ENCODE peak calls at places on chromosomes 6 and 20, in eight cellular contexts. X, C, V, H, B, S, W and O are unnamed samples.

GRCh38 chr20:41081276-41081814 is 52.7 kb downstream of the TOP1 start:
- DNase-seq in H (no peak), B (no peak), C (no peak), V (no peak), X (no peak), S (no peak), W (peak; percentile 51), O (no peak)

GRCh38 chr20:362271-363254 is 15.7 kb downstream of the NRSN2 start:
- DNase-seq in V (peak; percentile 61), B (no peak), C (peak; percentile 24), X (peak; percentile 77), H (peak; percentile 74), W (no peak), S (peak; percentile 85), O (peak; percentile 89)

GRCh38 chr6:16623733-16624132 is 137.5 kb downstream of the ATXN1 start:
- DNase-seq in W (no peak), S (no peak), C (no peak), B (no peak), V (no peak), X (no peak), H (no peak), O (peak; percentile 6)

GRCh38 chr6:75815756-75816155 is 66.7 kb downstream of the MYO6 start:
- DNase-seq in X (no peak), W (no peak), S (no peak), C (no peak), H (no peak), V (no peak), B (no peak), O (no peak)

GRCh38 chr6:44955145-44955544 is 373.0 kb upstream of the RUNX2 start:
- DNase-seq in S (no peak), X (no peak), V (no peak), W (no peak), C (no peak), H (no peak), B (no peak), O (no peak)

GRCh38 chr6:28802417-28803336 is 121.1 kb downstream of the TRIM27 start:
- DNase-seq in C (no peak), S (no peak), H (no peak), W (peak; percentile 45), B (no peak), V (peak; percentile 92), X (no peak), O (peak; percentile 68)

GRCh38 chr6:11575408-11576033 is 38.0 kb downstream of the TMEM170B start:
- DNase-seq in V (peak; percentile 85), W (peak; percentile 64), H (peak; percentile 77), C (no peak), S (no peak), B (peak; percentile 74), X (peak; percentile 50), O (peak; percentile 86)

GRCh38 chr6:148467926-148468325 is 125.3 kb downstream of the SASH1 start:
- DNase-seq in H (no peak), X (no peak), B (no peak), S (no peak), W (no peak), V (no peak), C (no peak), O (no peak)

GRCh38 chr6:131574133-131574532 is 1.1 kb downstream of the ARG1 start:
- DNase-seq in V (no peak), C (no peak), X (no peak), H (no peak), B (no peak), W (no peak), S (no peak), O (no peak)

GRCh38 chr20:44074252-44075151 is 112.5 kb downstream of the JPH2 start:
- DNase-seq in C (no peak), W (peak; percentile 63), H (no peak), B (no peak), S (peak; percentile 68), V (no peak), X (peak; percentile 43), O (peak; percentile 72)

GRCh38 chr6:109059591-109060021 is 35.0 kb downstream of the SESN1 start:
- DNase-seq in W (no peak), X (no peak), C (no peak), S (no peak), H (peak; percentile 49), V (no peak), B (no peak), O (peak; percentile 71)

GRCh38 chr6:110068592-110068967 is 90.5 kb downstream of the GPR6 start:
- DNase-seq in C (no peak), B (no peak), X (no peak), V (no peak), W (no peak), H (no peak), S (no peak), O (no peak)

GRCh38 chr6:138176652-138177232 is 15.0 kb downstream of the ARFGEF3 start:
- DNase-seq in B (no peak), V (no peak), S (no peak), X (no peak), W (no peak), C (no peak), H (no peak), O (no peak)

GRCh38 chr20:62430871-62431447 is 3.6 kb upstream of the RBBP8NL start:
- DNase-seq in C (no peak), V (no peak), X (no peak), W (no peak), H (peak; percentile 54), S (no peak), B (no peak), O (no peak)

GRCh38 chr20:62428396-62429160 is 1.2 kb upstream of the RBBP8NL start:
- DNase-seq in B (no peak), H (no peak), S (no peak), X (no peak), C (no peak), W (no peak), V (no peak), O (no peak)

GRCh38 chr20:62428008-62428384 is 657 bp upstream of the RBBP8NL start:
- DNase-seq in S (no peak), B (no peak), W (no peak), C (no peak), H (peak; percentile 44), V (no peak), X (no peak), O (no peak)

GRCh38 chr20:62430311-62430853 is 3.0 kb upstream of the RBBP8NL start:
- DNase-seq in C (no peak), H (peak; percentile 64), X (no peak), V (no peak), S (no peak), W (no peak), B (no peak), O (no peak)

GRCh38 chr20:62429455-62430310 is 2.3 kb upstream of the RBBP8NL start:
- DNase-seq in V (no peak), B (no peak), X (no peak), H (no peak), W (no peak), C (no peak), S (no peak), O (no peak)
- H3K27me3 ChIP-seq in V (no peaks in the 10 kb centered on the region), B (peaks cover 4% of the 10 kb centered on the region), X (peaks cover 72% of the 10 kb centered on the region), H (no peaks in the 10 kb centered on the region), W (peaks cover 12% of the 10 kb centered on the region), C (no peaks in the 10 kb centered on the region), S (peaks cover 24% of the 10 kb centered on the region), O (peaks cover 3% of the 10 kb centered on the region)

GRCh38 chr20:57327820-57328219 is 1.8 kb upstream of the SPO11 start:
- DNase-seq in W (no peak), H (no peak), V (no peak), X (no peak), B (no peak), C (no peak), S (no peak), O (no peak)

GRCh38 chr20:57330998-57331397 is 1.4 kb downstream of the SPO11 start:
- DNase-seq in B (no peak), X (no peak), S (no peak), H (no peak), C (no peak), V (no peak), W (no peak), O (no peak)

GRCh38 chr20:57332105-57333089 is 2.8 kb downstream of the SPO11 start:
- DNase-seq in X (no peak), S (no peak), C (no peak), B (no peak), V (no peak), H (no peak), W (no peak), O (peak; percentile 40)

GRCh38 chr20:57326667-57327455 is 2.7 kb upstream of the SPO11 start:
- DNase-seq in S (no peak), V (peak; percentile 81), H (peak; percentile 37), W (no peak), C (no peak), X (no peak), B (no peak), O (peak; percentile 93)

GRCh38 chr20:57329608-57330221 is at the start of gene SPO11:
- DNase-seq in V (peak; percentile 45), W (no peak), C (no peak), H (no peak), S (no peak), X (no peak), B (no peak), O (no peak)
- H3K27me3 ChIP-seq in V (no peaks in the 10 kb centered on the region), W (peaks cover 19% of the 10 kb centered on the region), C (no peaks in the 10 kb centered on the region), H (peaks cover 1% of the 10 kb centered on the region), S (peaks cover 70% of the 10 kb centered on the region), X (peaks cover 12% of the 10 kb centered on the region), B (peaks cover 1% of the 10 kb centered on the region), O (no peaks in the 10 kb centered on the region)

DNA sequence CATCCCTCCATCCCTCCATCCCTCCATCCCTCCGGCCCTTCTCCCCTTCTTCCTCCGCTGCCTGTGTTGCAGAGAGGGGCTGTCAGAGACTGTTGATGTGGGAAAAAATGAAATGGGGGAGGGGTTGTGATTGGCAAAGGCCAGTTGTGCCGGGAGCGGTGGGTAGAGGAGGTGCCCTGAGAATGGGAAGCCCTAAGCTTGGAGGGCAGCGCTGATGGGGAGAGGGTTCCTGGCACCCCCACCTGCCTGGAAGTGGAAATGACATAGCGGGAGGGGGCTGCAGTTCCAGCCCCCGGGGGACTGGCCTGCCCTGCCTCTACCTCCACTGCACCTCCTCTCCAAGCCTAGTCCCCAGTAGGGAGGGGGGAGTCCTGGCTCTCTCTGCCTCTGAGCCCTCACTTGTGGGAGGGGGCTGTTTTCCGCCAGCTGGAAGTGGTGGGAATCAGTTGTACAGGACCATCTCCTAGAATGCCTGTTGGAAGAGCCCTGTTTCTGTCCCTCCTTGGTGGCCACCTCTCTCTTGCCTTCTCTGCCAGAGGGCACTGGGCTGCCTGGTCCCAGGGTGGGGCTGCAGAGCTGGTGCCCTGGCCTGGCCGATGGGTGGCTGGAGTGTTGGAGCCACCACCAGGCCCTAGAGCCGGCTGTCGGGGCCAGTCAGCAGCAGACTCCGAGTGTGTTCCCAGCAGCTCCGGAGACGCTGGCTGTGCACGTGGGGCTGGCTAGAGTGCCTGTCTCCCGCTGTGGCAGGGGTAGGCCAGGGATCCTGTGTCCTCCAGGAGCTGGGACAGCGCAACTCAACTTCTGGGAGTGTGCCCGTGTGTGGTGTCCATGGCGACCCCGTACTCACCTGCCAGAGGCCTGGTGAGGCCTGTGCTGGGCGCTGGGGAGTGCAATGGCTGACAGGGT is 1.5 kb downstream of the DLGAP4 start:
- DNase-seq in W (no peak), S (no peak), X (no peak), C (no peak), V (no peak), B (no peak), H (no peak), O (no peak)
- H3K27me3 ChIP-seq in W (peaks cover 68% of the 10 kb centered on the region), S (peaks cover 94% of the 10 kb centered on the region), X (peaks cover 74% of the 10 kb centered on the region), C (peaks cover 26% of the 10 kb centered on the region), V (peaks cover 6% of the 10 kb centered on the region), B (peaks cover 13% of the 10 kb centered on the region), H (peaks cover 58% of the 10 kb centered on the region), O (peaks cover 41% of the 10 kb centered on the region)

DNA sequence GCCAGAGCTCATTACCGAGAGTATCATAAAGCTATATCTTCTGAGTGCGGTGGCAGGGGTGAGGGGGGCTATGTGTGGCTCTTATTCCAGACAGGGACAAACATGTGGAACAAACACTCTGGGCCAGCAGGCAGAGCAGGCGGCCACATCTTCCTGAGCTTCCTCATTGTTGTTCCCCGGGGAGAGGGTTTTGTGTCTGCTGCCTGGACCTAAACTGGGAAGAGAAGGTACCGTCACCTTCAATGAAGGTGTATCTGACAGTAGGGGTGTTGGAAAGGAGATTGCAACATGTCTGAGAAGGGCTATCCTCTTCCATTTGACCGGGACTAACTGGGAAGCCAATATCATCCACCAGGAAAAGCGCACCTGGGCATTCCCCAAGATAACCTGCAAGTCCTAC is 1.6 kb upstream of the TFAP2D start:
- DNase-seq in W (no peak), B (no peak), S (no peak), C (no peak), V (no peak), H (no peak), X (no peak), O (no peak)
- H3K27me3 ChIP-seq in W (peaks cover 27% of the 10 kb centered on the region), B (peaks cover 4% of the 10 kb centered on the region), S (peaks cover 98% of the 10 kb centered on the region), C (no peaks in the 10 kb centered on the region), V (peaks cover 83% of the 10 kb centered on the region), H (peaks cover 25% of the 10 kb centered on the region), X (peaks cover 61% of the 10 kb centered on the region), O (peaks cover 64% of the 10 kb centered on the region)